ENCODE peak calls at places on chromosomes 7 and 10, in four cellular contexts. U, R, C and I are unnamed samples.

GRCh38 chr10:71627956-71628355 is 91.6 kb downstream of the C10orf105 start:
- DNase-seq in U (no peak), R (no peak), C (no peak), I (no peak)

GRCh38 chr7:34849163-34849960 is 187.9 kb downstream of the DPY19L1 start:
- DNase-seq in R (no peak), C (peak), U (no peak), I (no peak)

GRCh38 chr10:72107325-72108003 is 19.1 kb upstream of the SPOCK2 start:
- DNase-seq in U (no peak), C (no peak), R (no peak), I (no peak)

GRCh38 chr10:69893271-69893900 is 91.7 kb downstream of the COL13A1 start:
- DNase-seq in C (no peak), U (no peak), R (no peak), I (no peak)

GRCh38 chr7:100503350-100503735 is 19.6 kb downstream of the NYAP1 start:
- DNase-seq in U (no peak), C (peak), R (no peak), I (no peak)

GRCh38 chr10:123380491-123381085 is 226.4 kb downstream of the BUB3 start:
- DNase-seq in R (no peak), U (no peak), C (peak), I (no peak)

GRCh38 chr10:96133135-96133534 is 3.0 kb downstream of the ZNF518A start:
- DNase-seq in R (no peak), U (no peak), C (no peak), I (no peak)

GRCh38 chr7:54904130-54904529 is 114.7 kb upstream of the EGFR start:
- DNase-seq in U (no peak), C (no peak), R (no peak), I (no peak)

GRCh38 chr10:74082319-74082718 is 68.3 kb downstream of the AP3M1 start:
- DNase-seq in R (no peak), U (no peak), C (no peak), I (no peak)

GRCh38 chr7:96952974-96953391 is 52.4 kb upstream of the DLX6 start:
- DNase-seq in R (no peak), C (no peak), U (no peak), I (no peak)

GRCh38 chr7:4682621-4683042 is 537 bp downstream of the FOXK1 start:
- DNase-seq in R (peak), U (no peak), C (no peak), I (peak)

GRCh38 chr10:34911661-34912205 is 96.6 kb upstream of the PARD3 start:
- DNase-seq in C (no peak), R (no peak), U (no peak), I (no peak)

GRCh38 chr7:107208046-107208458 is 39.2 kb downstream of the HBP1 start:
- DNase-seq in R (no peak), C (no peak), U (no peak), I (no peak)

GRCh38 chr7:148835854-148836253 is 48.2 kb downstream of the EZH2 start:
- DNase-seq in U (no peak), R (no peak), C (no peak), I (no peak)

GRCh38 chr10:99429521-99430095 is 816 bp downstream of the GOT1 start:
- DNase-seq in R (no peak), C (no peak), U (no peak), I (no peak)

GRCh38 chr10:111430070-111430469 is 353.2 kb downstream of the ADRA2A start:
- DNase-seq in R (no peak), C (no peak), U (no peak), I (no peak)

GRCh38 chr10:48802611-48803046 is 118.0 kb downstream of the WDFY4 start:
- DNase-seq in R (no peak), U (peak), C (no peak), I (no peak)

GRCh38 chr10:5973069-5973468 is 4.3 kb downstream of the IL15RA start:
- DNase-seq in C (no peak), U (no peak), R (no peak), I (no peak)

GRCh38 chr7:73599916-73600315 is 21.5 kb upstream of the TBL2 start:
- DNase-seq in C (no peak), R (no peak), U (no peak), I (no peak)

GRCh38 chr10:103632247-103632642 is 138.7 kb downstream of the NEURL1 start:
- DNase-seq in R (no peak), U (no peak), C (no peak), I (no peak)

GRCh38 chr7:4835398-4836205 is 26.2 kb downstream of the PAPOLB start:
- DNase-seq in C (no peak), U (no peak), R (no peak), I (no peak)

GRCh38 chr10:129622736-129623135 is 155.7 kb downstream of the MGMT start:
- DNase-seq in U (no peak), R (no peak), C (no peak), I (no peak)
- TF ChIP-seq FOXM1 in U (no peak), R (no peak), C (no peak), I (no peak)

GRCh38 chr10:75592888-75593643 is 161.6 kb downstream of the LRMDA start:
- DNase-seq in U (no peak), R (no peak), C (no peak), I (peak)
- TF ChIP-seq FOXM1 in U (no peak), R (no peak), C (no peak), I (peak)

DNA sequence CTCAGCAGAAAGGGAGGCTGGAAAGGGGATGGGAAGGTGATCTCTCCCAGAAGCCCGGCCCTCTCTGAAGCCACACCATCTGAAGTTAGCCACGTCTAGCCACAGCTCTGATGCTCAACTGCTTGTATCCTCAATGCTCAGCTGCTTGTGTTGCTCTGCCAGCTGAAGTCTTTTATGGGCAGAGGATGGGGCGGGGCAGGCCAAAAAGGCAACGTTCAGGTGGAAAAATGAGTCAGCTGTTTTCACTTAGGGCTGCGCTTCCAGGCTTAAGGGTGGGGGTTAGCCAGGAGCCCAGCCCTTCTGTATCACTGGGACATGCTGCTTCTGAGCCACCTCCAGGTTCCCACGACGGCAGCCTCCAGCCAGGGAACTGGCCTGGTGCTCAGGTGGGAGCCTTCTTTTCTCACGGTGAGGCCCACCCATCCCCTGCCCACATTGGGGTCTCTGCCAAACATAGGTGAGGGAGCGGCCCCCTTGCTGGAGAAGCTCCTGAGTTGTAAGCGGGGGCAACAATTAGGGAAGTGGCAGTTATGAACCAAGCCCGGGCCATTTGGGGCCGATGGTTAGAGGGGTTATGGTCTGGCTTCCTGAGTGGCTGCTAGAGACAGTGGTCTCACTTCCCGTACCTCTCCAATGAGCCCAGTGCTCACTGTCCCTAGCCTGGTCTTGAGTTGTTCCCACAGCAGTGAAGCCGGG is 44.8 kb upstream of the CNPY1 start:
- DNase-seq in U (no peak), R (peak), C (no peak), I (no peak)
- TF ChIP-seq FOXM1 in U (no peak), R (no peak), C (no peak), I (no peak)

GRCh38 chr7:151992375-151992774 is 33.1 kb upstream of the GALNT11 start:
- DNase-seq in C (peak), U (no peak), R (peak), I (peak)
- TF ChIP-seq FOXM1 in C (no peak), U (no peak), R (no peak), I (no peak)

DNA sequence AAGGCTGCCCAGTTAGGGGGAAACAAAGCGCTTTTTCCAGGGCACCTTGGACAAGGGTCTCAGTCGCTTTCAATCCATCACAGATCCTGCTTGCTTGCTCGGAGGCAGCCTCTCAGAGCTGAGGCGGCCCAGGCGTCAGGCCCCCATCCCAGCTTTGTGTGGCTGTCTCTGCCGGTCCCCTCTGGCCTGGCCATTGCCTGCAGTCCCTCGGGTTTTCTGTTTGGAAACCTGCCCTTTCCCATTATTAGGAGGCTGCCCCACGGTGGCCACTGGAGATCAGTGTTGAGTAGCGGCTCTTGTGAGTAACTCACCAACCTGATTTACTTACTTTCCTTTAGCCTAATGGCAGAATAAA is 216.1 kb downstream of the GLRX3 start:
- DNase-seq in R (no peak), C (no peak), U (no peak), I (no peak)
- TF ChIP-seq FOXM1 in R (no peak), C (no peak), U (no peak), I (no peak)